ENCODE peak calls at places on chromosomes 1 and 21, in nine cellular contexts. One of them, this sample, is unnamed.

GRCh38 chr1:158371188-158371953 is 17.7 kb downstream of the CD1E start:
- DNase-seq in amygdala: no peak
- DNase-seq in small intestine: no peak
- DNase-seq in GM20000: peak; percentile 65
- DNase-seq in NCI-H1092: no peak
- DNase-seq in head of caudate nucleus: no peak
- DNase-seq in stromal cell of bone marrow: no peak
- DNase-seq in mesothelial cell of epicardium: no peak
- DNase-seq in activated naive CD4-positive, alpha-beta T cell treated with anti-CD3 and anti-CD28 coated beads, Interleukin-2, amount 10 ng/mL, durations not matched to agents 7 days and 5 days: no peak
- DNase-seq in this sample: no peak

GRCh38 chr1:173297798-173298391 is 90.8 kb upstream of the TNFSF4 start:
- DNase-seq in amygdala: no peak
- DNase-seq in small intestine: no peak
- DNase-seq in GM20000: peak; percentile 64
- DNase-seq in NCI-H1092: no peak
- DNase-seq in head of caudate nucleus: no peak
- DNase-seq in stromal cell of bone marrow: no peak
- DNase-seq in mesothelial cell of epicardium: no peak
- DNase-seq in activated naive CD4-positive, alpha-beta T cell treated with anti-CD3 and anti-CD28 coated beads, Interleukin-2, amount 10 ng/mL, durations not matched to agents 7 days and 5 days: no peak
- DNase-seq in this sample: no peak

GRCh38 chr1:147337040-147337439 is 94.6 kb downstream of the CHD1L start:
- DNase-seq in amygdala: no peak
- DNase-seq in small intestine: no peak
- DNase-seq in GM20000: no peak
- DNase-seq in NCI-H1092: no peak
- DNase-seq in head of caudate nucleus: no peak
- DNase-seq in stromal cell of bone marrow: no peak
- DNase-seq in mesothelial cell of epicardium: no peak
- DNase-seq in activated naive CD4-positive, alpha-beta T cell treated with anti-CD3 and anti-CD28 coated beads, Interleukin-2, amount 10 ng/mL, durations not matched to agents 7 days and 5 days: no peak
- DNase-seq in this sample: no peak

GRCh38 chr1:210586785-210587184 is 258.1 kb downstream of the HHAT start:
- DNase-seq in amygdala: peak; percentile 50
- DNase-seq in small intestine: no peak
- DNase-seq in GM20000: no peak
- DNase-seq in NCI-H1092: peak; percentile 89
- DNase-seq in head of caudate nucleus: peak; percentile 22
- DNase-seq in stromal cell of bone marrow: no peak
- DNase-seq in mesothelial cell of epicardium: no peak
- DNase-seq in activated naive CD4-positive, alpha-beta T cell treated with anti-CD3 and anti-CD28 coated beads, Interleukin-2, amount 10 ng/mL, durations not matched to agents 7 days and 5 days: no peak
- DNase-seq in this sample: no peak

GRCh38 chr1:30743584-30744059 is 14.0 kb downstream of the LAPTM5 start:
- DNase-seq in amygdala: no peak
- DNase-seq in small intestine: peak; percentile 63
- DNase-seq in GM20000: peak; percentile 74
- DNase-seq in NCI-H1092: no peak
- DNase-seq in head of caudate nucleus: peak; percentile 28
- DNase-seq in stromal cell of bone marrow: no peak
- DNase-seq in mesothelial cell of epicardium: no peak
- DNase-seq in activated naive CD4-positive, alpha-beta T cell treated with anti-CD3 and anti-CD28 coated beads, Interleukin-2, amount 10 ng/mL, durations not matched to agents 7 days and 5 days: peak; percentile 85
- DNase-seq in this sample: no peak

GRCh38 chr1:6350416-6351088 is 43.0 kb downstream of the ACOT7 start:
- DNase-seq in amygdala: peak; percentile 29
- DNase-seq in small intestine: peak; percentile 47
- DNase-seq in GM20000: no peak
- DNase-seq in NCI-H1092: no peak
- DNase-seq in head of caudate nucleus: peak; percentile 32
- DNase-seq in stromal cell of bone marrow: no peak
- DNase-seq in mesothelial cell of epicardium: no peak
- DNase-seq in activated naive CD4-positive, alpha-beta T cell treated with anti-CD3 and anti-CD28 coated beads, Interleukin-2, amount 10 ng/mL, durations not matched to agents 7 days and 5 days: no peak
- DNase-seq in this sample: no peak

GRCh38 chr21:25670726-25671125 is 31.7 kb downstream of the JAM2 start:
- DNase-seq in amygdala: no peak
- DNase-seq in small intestine: no peak
- DNase-seq in GM20000: no peak
- DNase-seq in NCI-H1092: no peak
- DNase-seq in head of caudate nucleus: no peak
- DNase-seq in stromal cell of bone marrow: peak; percentile 63
- DNase-seq in mesothelial cell of epicardium: no peak
- DNase-seq in activated naive CD4-positive, alpha-beta T cell treated with anti-CD3 and anti-CD28 coated beads, Interleukin-2, amount 10 ng/mL, durations not matched to agents 7 days and 5 days: no peak
- DNase-seq in this sample: peak; percentile 37

GRCh38 chr1:82491301-82491986 is 690.7 kb downstream of the ADGRL2 start:
- DNase-seq in amygdala: no peak
- DNase-seq in small intestine: no peak
- DNase-seq in GM20000: no peak
- DNase-seq in NCI-H1092: no peak
- DNase-seq in head of caudate nucleus: no peak
- DNase-seq in stromal cell of bone marrow: peak; percentile 45
- DNase-seq in mesothelial cell of epicardium: no peak
- DNase-seq in activated naive CD4-positive, alpha-beta T cell treated with anti-CD3 and anti-CD28 coated beads, Interleukin-2, amount 10 ng/mL, durations not matched to agents 7 days and 5 days: no peak
- DNase-seq in this sample: peak; percentile 56

GRCh38 chr1:202286622-202287097 is 55.1 kb downstream of the UBE2T start:
- DNase-seq in amygdala: no peak
- DNase-seq in small intestine: peak; percentile 17
- DNase-seq in GM20000: no peak
- DNase-seq in NCI-H1092: no peak
- DNase-seq in head of caudate nucleus: no peak
- DNase-seq in stromal cell of bone marrow: no peak
- DNase-seq in mesothelial cell of epicardium: no peak
- DNase-seq in activated naive CD4-positive, alpha-beta T cell treated with anti-CD3 and anti-CD28 coated beads, Interleukin-2, amount 10 ng/mL, durations not matched to agents 7 days and 5 days: no peak
- DNase-seq in this sample: no peak

GRCh38 chr1:236142358-236143103 is at the start of gene GPR137B:
- DNase-seq in amygdala: no peak
- DNase-seq in small intestine: peak; percentile 66
- DNase-seq in GM20000: peak; percentile 95
- DNase-seq in NCI-H1092: peak; percentile 41
- DNase-seq in head of caudate nucleus: peak; percentile 87
- DNase-seq in stromal cell of bone marrow: peak; percentile 23
- DNase-seq in mesothelial cell of epicardium: peak; percentile 65
- DNase-seq in activated naive CD4-positive, alpha-beta T cell treated with anti-CD3 and anti-CD28 coated beads, Interleukin-2, amount 10 ng/mL, durations not matched to agents 7 days and 5 days: peak; percentile 77
- DNase-seq in this sample: no peak

GRCh38 chr1:43247256-43247921 is 22.4 kb upstream of the TMEM125 start:
- DNase-seq in amygdala: no peak
- DNase-seq in small intestine: no peak
- DNase-seq in GM20000: no peak
- DNase-seq in NCI-H1092: no peak
- DNase-seq in head of caudate nucleus: no peak
- DNase-seq in stromal cell of bone marrow: no peak
- DNase-seq in mesothelial cell of epicardium: no peak
- DNase-seq in activated naive CD4-positive, alpha-beta T cell treated with anti-CD3 and anti-CD28 coated beads, Interleukin-2, amount 10 ng/mL, durations not matched to agents 7 days and 5 days: no peak
- DNase-seq in this sample: no peak

GRCh38 chr1:234490789-234491479 is 12.0 kb upstream of the TARBP1 start:
- DNase-seq in amygdala: no peak
- DNase-seq in small intestine: peak; percentile 39
- DNase-seq in GM20000: no peak
- DNase-seq in NCI-H1092: no peak
- DNase-seq in head of caudate nucleus: no peak
- DNase-seq in stromal cell of bone marrow: no peak
- DNase-seq in mesothelial cell of epicardium: no peak
- DNase-seq in activated naive CD4-positive, alpha-beta T cell treated with anti-CD3 and anti-CD28 coated beads, Interleukin-2, amount 10 ng/mL, durations not matched to agents 7 days and 5 days: no peak
- DNase-seq in this sample: no peak

GRCh38 chr21:44920694-44921604 is at the start of gene ITGB2:
- DNase-seq in amygdala: no peak
- DNase-seq in small intestine: no peak
- DNase-seq in GM20000: peak; percentile 78
- DNase-seq in NCI-H1092: no peak
- DNase-seq in head of caudate nucleus: peak; percentile 23
- DNase-seq in stromal cell of bone marrow: no peak
- DNase-seq in mesothelial cell of epicardium: no peak
- DNase-seq in activated naive CD4-positive, alpha-beta T cell treated with anti-CD3 and anti-CD28 coated beads, Interleukin-2, amount 10 ng/mL, durations not matched to agents 7 days and 5 days: peak; percentile 82
- DNase-seq in this sample: no peak

GRCh38 chr1:97093742-97094141 is 372.2 kb downstream of the PTBP2 start:
- DNase-seq in amygdala: no peak
- DNase-seq in small intestine: no peak
- DNase-seq in GM20000: no peak
- DNase-seq in NCI-H1092: no peak
- DNase-seq in head of caudate nucleus: no peak
- DNase-seq in stromal cell of bone marrow: no peak
- DNase-seq in mesothelial cell of epicardium: no peak
- DNase-seq in activated naive CD4-positive, alpha-beta T cell treated with anti-CD3 and anti-CD28 coated beads, Interleukin-2, amount 10 ng/mL, durations not matched to agents 7 days and 5 days: no peak
- DNase-seq in this sample: peak; percentile 26

GRCh38 chr1:154968731-154969130 is 1.8 kb downstream of the SHC1 start:
- DNase-seq in amygdala: no peak
- DNase-seq in small intestine: no peak
- DNase-seq in GM20000: no peak
- DNase-seq in NCI-H1092: no peak
- DNase-seq in head of caudate nucleus: no peak
- DNase-seq in stromal cell of bone marrow: no peak
- DNase-seq in mesothelial cell of epicardium: no peak
- DNase-seq in activated naive CD4-positive, alpha-beta T cell treated with anti-CD3 and anti-CD28 coated beads, Interleukin-2, amount 10 ng/mL, durations not matched to agents 7 days and 5 days: no peak
- DNase-seq in this sample: no peak

GRCh38 chr1:173043253-173043652 is 7.5 kb downstream of the TNFSF18 start:
- DNase-seq in amygdala: no peak
- DNase-seq in small intestine: no peak
- DNase-seq in GM20000: no peak
- DNase-seq in NCI-H1092: no peak
- DNase-seq in head of caudate nucleus: no peak
- DNase-seq in stromal cell of bone marrow: peak; percentile 14
- DNase-seq in mesothelial cell of epicardium: no peak
- DNase-seq in activated naive CD4-positive, alpha-beta T cell treated with anti-CD3 and anti-CD28 coated beads, Interleukin-2, amount 10 ng/mL, durations not matched to agents 7 days and 5 days: no peak
- DNase-seq in this sample: no peak

GRCh38 chr1:116161390-116161789 is 50.2 kb downstream of the MAB21L3 start:
- DNase-seq in amygdala: no peak
- DNase-seq in small intestine: no peak
- DNase-seq in GM20000: no peak
- DNase-seq in NCI-H1092: no peak
- DNase-seq in head of caudate nucleus: no peak
- DNase-seq in stromal cell of bone marrow: no peak
- DNase-seq in mesothelial cell of epicardium: no peak
- DNase-seq in activated naive CD4-positive, alpha-beta T cell treated with anti-CD3 and anti-CD28 coated beads, Interleukin-2, amount 10 ng/mL, durations not matched to agents 7 days and 5 days: no peak
- DNase-seq in this sample: no peak

GRCh38 chr1:59076612-59077011 is 220.3 kb upstream of the FGGY start:
- DNase-seq in amygdala: no peak
- DNase-seq in small intestine: no peak
- DNase-seq in GM20000: no peak
- DNase-seq in NCI-H1092: no peak
- DNase-seq in head of caudate nucleus: no peak
- DNase-seq in stromal cell of bone marrow: no peak
- DNase-seq in mesothelial cell of epicardium: no peak
- DNase-seq in activated naive CD4-positive, alpha-beta T cell treated with anti-CD3 and anti-CD28 coated beads, Interleukin-2, amount 10 ng/mL, durations not matched to agents 7 days and 5 days: no peak
- DNase-seq in this sample: no peak

GRCh38 chr1:41918450-41919043 is at the start of gene HIVEP3:
- DNase-seq in amygdala: no peak
- DNase-seq in small intestine: no peak
- DNase-seq in GM20000: no peak
- DNase-seq in NCI-H1092: peak; percentile 39
- DNase-seq in head of caudate nucleus: peak; percentile 55
- DNase-seq in stromal cell of bone marrow: no peak
- DNase-seq in mesothelial cell of epicardium: no peak
- DNase-seq in activated naive CD4-positive, alpha-beta T cell treated with anti-CD3 and anti-CD28 coated beads, Interleukin-2, amount 10 ng/mL, durations not matched to agents 7 days and 5 days: no peak
- DNase-seq in this sample: no peak

GRCh38 chr21:44834231-44834950 is 16.5 kb upstream of the SUMO3 start:
- DNase-seq in amygdala: no peak
- DNase-seq in small intestine: no peak
- DNase-seq in GM20000: no peak
- DNase-seq in NCI-H1092: no peak
- DNase-seq in head of caudate nucleus: no peak
- DNase-seq in stromal cell of bone marrow: no peak
- DNase-seq in mesothelial cell of epicardium: no peak
- DNase-seq in activated naive CD4-positive, alpha-beta T cell treated with anti-CD3 and anti-CD28 coated beads, Interleukin-2, amount 10 ng/mL, durations not matched to agents 7 days and 5 days: no peak
- DNase-seq in this sample: no peak

GRCh38 chr1:94646786-94647555 is 105.4 kb upstream of the F3 start:
- DNase-seq in amygdala: no peak
- DNase-seq in small intestine: no peak
- DNase-seq in GM20000: no peak
- DNase-seq in NCI-H1092: no peak
- DNase-seq in head of caudate nucleus: no peak
- DNase-seq in stromal cell of bone marrow: no peak
- DNase-seq in mesothelial cell of epicardium: no peak
- DNase-seq in activated naive CD4-positive, alpha-beta T cell treated with anti-CD3 and anti-CD28 coated beads, Interleukin-2, amount 10 ng/mL, durations not matched to agents 7 days and 5 days: no peak
- DNase-seq in this sample: no peak

GRCh38 chr1:2237773-2238172 is 9.7 kb downstream of the SKI start:
- DNase-seq in amygdala: no peak
- DNase-seq in small intestine: no peak
- DNase-seq in GM20000: no peak
- DNase-seq in NCI-H1092: no peak
- DNase-seq in head of caudate nucleus: no peak
- DNase-seq in stromal cell of bone marrow: no peak
- DNase-seq in mesothelial cell of epicardium: no peak
- DNase-seq in activated naive CD4-positive, alpha-beta T cell treated with anti-CD3 and anti-CD28 coated beads, Interleukin-2, amount 10 ng/mL, durations not matched to agents 7 days and 5 days: no peak
- DNase-seq in this sample: no peak

GRCh38 chr21:39781331-39781730 is 36.3 kb downstream of the IGSF5 start:
- DNase-seq in amygdala: no peak
- DNase-seq in small intestine: no peak
- DNase-seq in GM20000: no peak
- DNase-seq in NCI-H1092: no peak
- DNase-seq in head of caudate nucleus: no peak
- DNase-seq in stromal cell of bone marrow: no peak
- DNase-seq in mesothelial cell of epicardium: no peak
- DNase-seq in activated naive CD4-positive, alpha-beta T cell treated with anti-CD3 and anti-CD28 coated beads, Interleukin-2, amount 10 ng/mL, durations not matched to agents 7 days and 5 days: no peak
- DNase-seq in this sample: no peak

GRCh38 chr1:156860113-156860638 is 489 bp upstream of the NTRK1 start:
- DNase-seq in amygdala: no peak
- DNase-seq in small intestine: peak; percentile 22
- DNase-seq in GM20000: peak; percentile 91
- DNase-seq in NCI-H1092: peak; percentile 45
- DNase-seq in head of caudate nucleus: peak; percentile 25
- DNase-seq in stromal cell of bone marrow: no peak
- DNase-seq in mesothelial cell of epicardium: peak; percentile 61
- DNase-seq in activated naive CD4-positive, alpha-beta T cell treated with anti-CD3 and anti-CD28 coated beads, Interleukin-2, amount 10 ng/mL, durations not matched to agents 7 days and 5 days: peak; percentile 65
- DNase-seq in this sample: peak; percentile 9

GRCh38 chr1:212696721-212697331 is 2.8 kb downstream of the BATF3 start:
- DNase-seq in amygdala: no peak
- DNase-seq in small intestine: no peak
- DNase-seq in GM20000: no peak
- DNase-seq in NCI-H1092: no peak
- DNase-seq in head of caudate nucleus: no peak
- DNase-seq in stromal cell of bone marrow: no peak
- DNase-seq in mesothelial cell of epicardium: no peak
- DNase-seq in activated naive CD4-positive, alpha-beta T cell treated with anti-CD3 and anti-CD28 coated beads, Interleukin-2, amount 10 ng/mL, durations not matched to agents 7 days and 5 days: no peak
- DNase-seq in this sample: no peak

GRCh38 chr1:245458761-245459174 is 304.0 kb downstream of the KIF26B start:
- DNase-seq in amygdala: no peak
- DNase-seq in small intestine: no peak
- DNase-seq in GM20000: no peak
- DNase-seq in NCI-H1092: no peak
- DNase-seq in head of caudate nucleus: no peak
- DNase-seq in stromal cell of bone marrow: no peak
- DNase-seq in mesothelial cell of epicardium: no peak
- DNase-seq in activated naive CD4-positive, alpha-beta T cell treated with anti-CD3 and anti-CD28 coated beads, Interleukin-2, amount 10 ng/mL, durations not matched to agents 7 days and 5 days: no peak
- DNase-seq in this sample: no peak

GRCh38 chr1:11434506-11434905 is 44.4 kb upstream of the DISP3 start:
- DNase-seq in amygdala: no peak
- DNase-seq in small intestine: no peak
- DNase-seq in GM20000: no peak
- DNase-seq in NCI-H1092: peak; percentile 85
- DNase-seq in head of caudate nucleus: no peak
- DNase-seq in stromal cell of bone marrow: no peak
- DNase-seq in mesothelial cell of epicardium: no peak
- DNase-seq in activated naive CD4-positive, alpha-beta T cell treated with anti-CD3 and anti-CD28 coated beads, Interleukin-2, amount 10 ng/mL, durations not matched to agents 7 days and 5 days: no peak
- DNase-seq in this sample: no peak

GRCh38 chr1:62012821-62013220 is 181.8 kb upstream of the L1TD1 start:
- DNase-seq in amygdala: peak; percentile 12
- DNase-seq in small intestine: no peak
- DNase-seq in GM20000: no peak
- DNase-seq in NCI-H1092: no peak
- DNase-seq in head of caudate nucleus: no peak
- DNase-seq in stromal cell of bone marrow: no peak
- DNase-seq in mesothelial cell of epicardium: no peak
- DNase-seq in activated naive CD4-positive, alpha-beta T cell treated with anti-CD3 and anti-CD28 coated beads, Interleukin-2, amount 10 ng/mL, durations not matched to agents 7 days and 5 days: no peak
- DNase-seq in this sample: no peak

GRCh38 chr21:37683396-37684114 is 232.7 kb downstream of the KCNJ6 start:
- DNase-seq in amygdala: no peak
- DNase-seq in small intestine: no peak
- DNase-seq in GM20000: no peak
- DNase-seq in NCI-H1092: no peak
- DNase-seq in head of caudate nucleus: no peak
- DNase-seq in stromal cell of bone marrow: no peak
- DNase-seq in mesothelial cell of epicardium: no peak
- DNase-seq in activated naive CD4-positive, alpha-beta T cell treated with anti-CD3 and anti-CD28 coated beads, Interleukin-2, amount 10 ng/mL, durations not matched to agents 7 days and 5 days: no peak
- DNase-seq in this sample: no peak

GRCh38 chr21:45366476-45366875 is 38.5 kb upstream of the COL18A1 start:
- DNase-seq in amygdala: no peak
- DNase-seq in small intestine: no peak
- DNase-seq in GM20000: no peak
- DNase-seq in NCI-H1092: no peak
- DNase-seq in head of caudate nucleus: no peak
- DNase-seq in stromal cell of bone marrow: no peak
- DNase-seq in mesothelial cell of epicardium: no peak
- DNase-seq in activated naive CD4-positive, alpha-beta T cell treated with anti-CD3 and anti-CD28 coated beads, Interleukin-2, amount 10 ng/mL, durations not matched to agents 7 days and 5 days: no peak
- DNase-seq in this sample: no peak

GRCh38 chr1:194117582-194117981 is 931.2 kb upstream of the B3GALT2 start:
- DNase-seq in amygdala: no peak
- DNase-seq in small intestine: no peak
- DNase-seq in GM20000: no peak
- DNase-seq in NCI-H1092: no peak
- DNase-seq in head of caudate nucleus: no peak
- DNase-seq in stromal cell of bone marrow: no peak
- DNase-seq in mesothelial cell of epicardium: no peak
- DNase-seq in activated naive CD4-positive, alpha-beta T cell treated with anti-CD3 and anti-CD28 coated beads, Interleukin-2, amount 10 ng/mL, durations not matched to agents 7 days and 5 days: no peak
- DNase-seq in this sample: no peak